ENCODE peak calls at places on chromosomes 3 and 15, in six cellular contexts. V is H9, U is GM23248, E is OCI-LY7, F is IMR-90, B is keratinocyte. I is an unnamed sample.
A peak's percentile ranks its signal among the peaks of the same experiment; 100 is the strongest.

GRCh38 chr3:74614133-74614967 is at the start of gene CNTN3:
- DNase-seq in V (peak; percentile 62), U (peak; percentile 69), E (no peak), F (peak; percentile 49), B (no peak), I (peak; percentile 4)

GRCh38 chr3:166284994-166285393 is 447.8 kb upstream of the BCHE start:
- DNase-seq in V (no peak), U (no peak), E (no peak), F (peak; percentile 61), B (no peak), I (no peak)

GRCh38 chr3:55524565-55525244 is 37.6 kb upstream of the WNT5A start:
- DNase-seq in V (no peak), U (peak; percentile 83), E (no peak), F (peak; percentile 58), B (no peak), I (peak; percentile 73)

GRCh38 chr15:74680461-74680860 is 15.4 kb downstream of the EDC3 start:
- DNase-seq in V (no peak), U (no peak), E (no peak), F (peak; percentile 23), B (no peak), I (no peak)

GRCh38 chr15:62545392-62546227 is 380.5 kb upstream of the C2CD4B start:
- DNase-seq in V (no peak), U (peak; percentile 58), E (no peak), F (peak; percentile 42), B (no peak), I (no peak)

GRCh38 chr3:147393261-147393964 is 12.9 kb downstream of the ZIC4 start:
- DNase-seq in V (peak; percentile 91), U (peak; percentile 88), E (no peak), F (no peak), B (no peak), I (no peak)

GRCh38 chr3:134330895-134331810 is 43.1 kb downstream of the AMOTL2 start:
- DNase-seq in V (no peak), U (peak; percentile 89), E (no peak), F (peak; percentile 71), B (no peak), I (peak; percentile 93)

GRCh38 chr3:155517907-155518306 is 224.4 kb upstream of the STRIT1 start:
- DNase-seq in V (no peak), U (peak; percentile 65), E (no peak), F (no peak), B (no peak), I (no peak)

GRCh38 chr3:13077431-13078157 is 4.4 kb upstream of the IQSEC1 start:
- DNase-seq in V (no peak), U (peak; percentile 59), E (peak; percentile 20), F (no peak), B (no peak), I (no peak)

GRCh38 chr15:68341851-68342336 is 64.3 kb downstream of the FEM1B start:
- DNase-seq in V (no peak), U (no peak), E (no peak), F (peak; percentile 39), B (no peak), I (no peak)

GRCh38 chr3:170421758-170422157 is 3.1 kb downstream of the CLDN11 start:
- DNase-seq in V (no peak), U (peak; percentile 21), E (no peak), F (no peak), B (no peak), I (no peak)

GRCh38 chr3:171652932-171653331 is 157.4 kb downstream of the PLD1 start:
- DNase-seq in V (no peak), U (no peak), E (no peak), F (no peak), B (no peak), I (no peak)

GRCh38 chr3:8784676-8785435 is 15.4 kb upstream of the OXTR start:
- DNase-seq in V (no peak), U (no peak), E (no peak), F (no peak), B (no peak), I (no peak)

GRCh38 chr3:172151610-172152293 is 112.4 kb downstream of the FNDC3B start:
- DNase-seq in V (no peak), U (no peak), E (no peak), F (no peak), B (no peak), I (no peak)

GRCh38 chr3:185813691-185814215 is 11.1 kb downstream of the IGF2BP2 start:
- DNase-seq in V (peak; percentile 84), U (peak; percentile 70), E (no peak), F (peak; percentile 86), B (no peak), I (peak; percentile 38)
- H3K4me2 ChIP-seq in V (peak overlapping the region; percentile 39), U (peak overlapping the region; percentile 51), E (no peak overlapping the region), F (peak overlapping the region; percentile 77), B (peak overlapping the region; percentile 65), I (no peak overlapping the region)

GRCh38 chr3:185150561-185150960 is 2.3 kb downstream of the C3orf70 start:
- DNase-seq in V (no peak), U (no peak), E (no peak), F (no peak), B (no peak), I (no peak)

GRCh38 chr3:185149591-185149990 is 3.3 kb downstream of the C3orf70 start:
- DNase-seq in V (no peak), U (no peak), E (no peak), F (no peak), B (no peak), I (no peak)

GRCh38 chr3:185151959-185152432 is 864 bp downstream of the C3orf70 start:
- DNase-seq in V (no peak), U (peak; percentile 39), E (no peak), F (peak; percentile 13), B (no peak), I (peak; percentile 6)

GRCh38 chr3:185152433-185153169 is at the start of gene C3orf70:
- DNase-seq in V (peak; percentile 49), U (peak; percentile 53), E (no peak), F (peak; percentile 44), B (no peak), I (peak; percentile 7)

DNA sequence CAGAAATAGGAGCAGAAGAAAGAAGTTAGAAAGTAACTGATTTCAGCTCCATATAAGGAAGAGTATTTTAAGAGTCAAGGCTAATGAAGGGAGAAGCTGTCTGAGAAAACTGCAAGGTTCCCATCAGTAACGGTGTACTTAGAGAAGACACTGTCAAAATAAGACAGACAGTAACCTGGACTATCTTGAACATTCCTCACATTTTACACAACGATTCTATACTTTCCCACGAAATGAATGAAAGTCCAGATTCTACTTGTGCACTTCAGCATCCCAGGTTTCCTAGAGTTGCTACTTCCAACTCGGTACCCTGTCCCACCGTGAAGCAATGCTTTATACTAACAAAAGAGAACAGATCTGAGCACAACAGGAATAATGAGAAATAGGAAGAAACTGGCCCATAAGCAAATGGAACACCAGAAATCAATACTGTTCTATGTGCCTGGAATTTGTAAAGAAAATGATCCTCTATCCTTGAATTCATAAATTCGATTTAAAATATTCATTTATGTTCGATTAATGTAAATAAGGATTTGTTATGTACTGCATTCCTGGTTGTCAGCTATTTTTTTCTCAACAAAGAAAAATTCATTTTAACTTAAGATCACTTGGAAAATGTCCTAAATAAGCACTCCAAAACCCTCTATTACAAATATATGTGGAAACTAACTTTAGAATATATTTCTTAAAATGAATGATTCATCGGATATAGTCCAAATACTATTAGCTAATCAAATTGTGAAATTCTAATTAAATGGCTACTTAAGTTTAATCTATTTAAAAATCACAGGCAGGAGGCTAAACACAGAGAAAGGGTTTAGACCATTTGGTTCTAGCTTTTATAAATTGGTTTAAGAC is 1.5 kb downstream of the C3orf70 start:
- DNase-seq in V (no peak), U (no peak), E (no peak), F (no peak), B (no peak), I (no peak)
- H3K4me2 ChIP-seq in V (no peak overlapping the region), U (no peak overlapping the region), E (no peak overlapping the region), F (no peak overlapping the region), B (no peak overlapping the region), I (no peak overlapping the region)

DNA sequence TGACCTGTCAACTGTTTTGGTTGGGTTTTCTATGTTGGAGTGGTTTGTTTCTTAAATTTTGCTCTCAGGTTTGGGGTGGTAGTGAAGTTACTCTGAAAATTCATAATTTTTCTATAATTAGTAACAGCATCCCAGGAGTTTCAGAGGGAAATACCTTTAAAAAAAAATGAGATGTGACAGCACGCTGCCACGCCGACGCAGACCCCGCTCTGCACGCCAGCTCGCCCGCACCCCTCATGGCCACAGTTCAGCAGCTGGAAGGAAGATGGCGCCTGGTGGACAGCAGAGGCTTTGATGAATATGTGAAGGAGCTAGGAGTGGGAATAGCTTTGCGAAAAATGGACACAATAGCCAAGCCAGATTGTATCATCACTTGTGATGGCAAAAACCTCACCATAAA is 34.6 kb downstream of the AKAP13 start:
- DNase-seq in V (no peak), U (no peak), E (no peak), F (no peak), B (no peak), I (no peak)
- H3K4me2 ChIP-seq in V (no peak overlapping the region), U (peak overlapping the region; percentile 87), E (peak overlapping the region; percentile 84), F (no peak overlapping the region), B (no peak overlapping the region), I (no peak overlapping the region)

GRCh38 chr3:4897765-4898453 is 81.3 kb upstream of the BHLHE40 start:
- DNase-seq in V (no peak), U (peak; percentile 48), E (no peak), F (peak; percentile 12), B (no peak), I (no peak)
- H3K4me2 ChIP-seq in V (no peak overlapping the region), U (peak overlapping the region; percentile 5), E (no peak overlapping the region), F (peak overlapping the region; percentile 40), B (no peak overlapping the region), I (no peak overlapping the region)